ENCODE peak calls at places on chromosomes 7 and 10, in five cellular contexts. L is activated CD8-positive, alpha-beta T cell treated with anti-CD3 and anti-CD28 coated beads for 36 hours; S is GM10248; A is GM12865; Y is IMR-90. T is an unnamed sample.

GRCh38 chr7:106542550-106543220 is 118.3 kb downstream of the CCDC71L start:
- DNase-seq in L (peak; percentile 70), Y (peak; percentile 89), A (peak; percentile 88), S (peak; percentile 64), T (peak; percentile 67)

GRCh38 chr10:7507887-7508726 is 97.3 kb upstream of the SFMBT2 start:
- DNase-seq in L (peak; percentile 72), Y (no peak), A (peak; percentile 59), S (no peak), T (no peak)

GRCh38 chr7:112400141-112400540 is 50.1 kb upstream of the IFRD1 start:
- DNase-seq in Y (peak; percentile 67), A (no peak), S (no peak), L (no peak), T (no peak)

GRCh38 chr10:97129666-97130065 is 56.1 kb downstream of the SLIT1 start:
- DNase-seq in Y (no peak), A (no peak), L (no peak), S (no peak), T (no peak)

GRCh38 chr10:124001391-124002260 is 91.8 kb downstream of the CHST15 start:
- DNase-seq in Y (no peak), L (no peak), A (no peak), S (peak; percentile 8), T (no peak)

GRCh38 chr10:131924982-131925649 is 24.3 kb downstream of the PPP2R2D start:
- DNase-seq in Y (no peak), A (no peak), S (no peak), L (no peak), T (no peak)

GRCh38 chr7:143247372-143247771 is 15.9 kb upstream of the GSTK1 start:
- DNase-seq in L (no peak), A (no peak), Y (no peak), S (no peak), T (no peak)

GRCh38 chr7:150357277-150357676 is 11.3 kb upstream of the REPIN1 start:
- DNase-seq in A (peak; percentile 68), S (no peak), L (peak; percentile 93), Y (no peak), T (no peak)

GRCh38 chr10:59954296-59954695 is 47.9 kb upstream of the CCDC6 start:
- DNase-seq in A (no peak), S (no peak), L (no peak), Y (peak; percentile 1), T (no peak)

GRCh38 chr7:11437987-11438386 is 394.0 kb downstream of the THSD7A start:
- DNase-seq in Y (peak; percentile 7), L (no peak), S (no peak), A (no peak), T (no peak)

GRCh38 chr7:47556511-47557180 is 25.3 kb downstream of the TNS3 start:
- DNase-seq in Y (no peak), S (no peak), A (no peak), L (no peak), T (no peak)

GRCh38 chr10:5033061-5033770 is 29.6 kb upstream of the AKR1C2 start:
- DNase-seq in S (no peak), Y (peak; percentile 85), L (no peak), A (no peak), T (no peak)

GRCh38 chr7:141754939-141755338 is 9.0 kb upstream of the TAS2R3 start:
- DNase-seq in S (no peak), Y (no peak), A (peak; percentile 32), L (peak; percentile 5), T (no peak)

GRCh38 chr7:130286881-130287280 is 6.1 kb upstream of the CPA4 start:
- DNase-seq in A (no peak), L (no peak), Y (peak; percentile 41), S (no peak), T (no peak)

GRCh38 chr7:123633553-123633952 is 22.1 kb upstream of the LMOD2 start:
- DNase-seq in S (no peak), Y (peak; percentile 77), L (no peak), A (no peak), T (no peak)

GRCh38 chr10:18666810-18667209 is 7.6 kb downstream of the ARL5B start:
- DNase-seq in L (no peak), S (no peak), Y (peak; percentile 86), A (no peak), T (no peak)

GRCh38 chr7:35647171-35647574 is 47.8 kb downstream of the HERPUD2 start:
- DNase-seq in L (no peak), Y (peak; percentile 36), A (peak; percentile 50), S (no peak), T (no peak)

GRCh38 chr10:133335238-133336122 is 1.2 kb downstream of the CALY start:
- DNase-seq in A (peak; percentile 64), S (peak; percentile 67), L (peak; percentile 90), Y (peak; percentile 61), T (no peak)

GRCh38 chr10:57218382-57218781 is 857.3 kb upstream of the ZWINT start:
- DNase-seq in S (no peak), A (no peak), L (no peak), Y (no peak), T (no peak)

GRCh38 chr10:17125316-17125715 is 4.3 kb downstream of the CUBN start:
- DNase-seq in S (no peak), A (no peak), L (no peak), Y (no peak), T (no peak)

GRCh38 chr7:44215531-44215930 is 14.8 kb downstream of the YKT6 start:
- DNase-seq in S (no peak), L (no peak), Y (no peak), A (no peak), T (no peak)

GRCh38 chr7:27181176-27181520 is 3.9 kb downstream of the HOXA11 start:
- DNase-seq in S (no peak), A (no peak), L (no peak), Y (no peak), T (no peak)

GRCh38 chr10:21740989-21741388 is 207.0 kb downstream of the MLLT10 start:
- DNase-seq in S (no peak), Y (no peak), L (peak; percentile 14), A (no peak), T (no peak)

DNA sequence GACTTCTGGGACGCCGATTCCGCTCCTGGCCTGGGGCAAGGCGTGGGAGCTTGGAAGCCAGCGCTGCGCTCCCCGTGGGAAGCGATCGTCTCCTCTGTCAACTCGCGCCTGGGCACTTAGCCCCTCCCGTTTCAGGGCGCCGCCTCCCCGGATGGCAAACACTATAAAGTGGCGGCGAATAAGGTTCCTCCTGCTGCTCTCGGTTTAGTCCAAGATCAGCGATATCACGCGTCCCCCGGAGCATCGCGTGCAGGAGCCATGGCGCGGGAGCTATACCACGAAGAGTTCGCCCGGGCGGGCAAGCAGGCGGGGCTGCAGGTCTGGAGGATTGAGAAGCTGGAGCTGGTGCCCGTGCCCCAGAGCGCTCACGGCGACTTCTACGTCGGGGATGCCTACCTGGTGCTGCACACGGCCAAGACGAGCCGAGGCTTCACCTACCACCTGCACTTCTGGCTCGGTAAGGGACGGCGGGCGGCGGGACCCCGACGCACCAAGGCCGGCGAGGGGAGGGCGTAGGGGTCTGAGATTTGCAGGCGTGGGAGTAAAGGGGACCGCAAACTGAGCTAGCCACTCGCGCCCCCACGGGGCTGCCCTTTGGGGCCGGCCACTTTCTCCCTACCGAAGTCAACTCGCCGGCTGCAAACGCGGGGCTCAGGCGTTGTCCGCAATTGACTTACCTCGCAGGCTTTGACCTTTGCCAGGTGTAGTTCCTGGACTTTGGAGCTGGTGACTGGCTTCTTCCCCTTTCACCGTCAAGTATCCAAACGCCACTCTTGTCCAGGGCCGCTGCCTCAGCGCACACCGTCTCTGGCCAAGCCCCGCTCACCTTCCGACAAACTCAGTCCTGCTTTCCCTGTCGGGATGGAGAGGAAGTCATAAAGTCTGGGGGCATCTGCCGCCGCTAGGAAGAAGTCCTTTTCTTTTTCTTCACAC is at the start of gene SCIN:
- DNase-seq in A (peak; percentile 33), L (peak; percentile 11), Y (no peak), S (peak; percentile 32), T (no peak)
- TF ChIP-seq CTCF in A (no peak), L (no peak), Y (no peak), S (no peak), T (no peak)

GRCh38 chr7:56077681-56078080 is 13.6 kb downstream of the SUMF2 start:
- DNase-seq in L (no peak), A (no peak), S (no peak), Y (no peak), T (no peak)

GRCh38 chr7:56081626-56082340 is 11.0 kb downstream of the PHKG1 start:
- DNase-seq in Y (no peak), S (no peak), A (no peak), L (no peak), T (no peak)

GRCh38 chr7:56078196-56078595 is 14.1 kb downstream of the SUMF2 start:
- DNase-seq in A (no peak), Y (no peak), L (no peak), S (no peak), T (no peak)

GRCh38 chr7:56083150-56083785 is 9.5 kb downstream of the PHKG1 start:
- DNase-seq in L (no peak), S (no peak), A (no peak), Y (no peak), T (no peak)

GRCh38 chr7:56079450-56080185 is 13.1 kb downstream of the PHKG1 start:
- DNase-seq in L (no peak), A (no peak), S (no peak), Y (peak; percentile 71), T (no peak)
- TF ChIP-seq CTCF in L (no peak), A (no peak), S (no peak), Y (peak; percentile 73), T (no peak)

GRCh38 chr10:69826789-69827532 is 25.3 kb downstream of the COL13A1 start:
- DNase-seq in L (no peak), A (no peak), Y (no peak), S (no peak), T (no peak)
- TF ChIP-seq CTCF in L (no peak), A (no peak), Y (no peak), S (no peak), T (peak; percentile 3)

DNA sequence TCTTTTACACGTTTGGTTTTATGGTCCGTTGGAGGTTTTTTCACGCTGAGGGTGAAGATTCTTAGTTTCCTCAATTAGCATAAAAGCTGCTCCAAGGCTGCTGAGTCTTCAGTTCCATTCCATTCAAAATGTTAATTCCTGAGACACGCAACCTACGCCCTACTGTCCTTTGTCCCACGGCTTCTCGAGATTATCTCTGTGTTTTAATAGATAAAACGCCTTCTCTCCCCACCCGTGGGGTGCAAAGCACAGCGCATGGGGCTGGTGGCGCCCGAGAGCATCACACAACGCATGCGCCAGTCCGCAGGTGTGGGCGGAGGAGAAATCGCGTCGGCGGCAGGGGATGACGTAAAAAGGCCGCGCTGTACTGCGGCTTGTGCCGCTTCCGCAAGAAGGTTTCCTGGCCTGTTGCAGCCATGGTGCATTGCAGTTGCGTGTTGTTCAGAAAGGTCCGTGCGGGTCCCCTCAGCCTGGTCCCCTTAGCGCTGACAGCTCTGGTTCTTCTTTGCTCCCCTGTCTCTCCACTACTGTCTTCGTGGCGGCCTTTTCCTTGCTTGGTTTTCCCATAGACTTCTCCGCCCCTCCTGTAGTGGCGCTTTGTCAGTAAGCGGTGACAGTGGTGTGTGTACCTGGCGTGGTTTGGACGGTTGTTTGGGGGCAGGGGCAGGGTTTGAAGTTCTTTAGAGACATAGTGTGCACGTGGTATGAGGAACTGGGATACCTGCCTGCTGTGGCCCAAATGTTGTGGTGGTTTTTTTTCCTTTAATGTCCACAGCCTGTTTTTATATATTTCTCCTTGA is at the start of gene GTPBP10:
- DNase-seq in S (peak; percentile 93), Y (peak; percentile 96), L (peak; percentile 96), A (peak; percentile 98), T (peak; percentile 93)
- TF ChIP-seq CTCF in S (peak; percentile 85), Y (peak; percentile 73), L (peak; percentile 68), A (peak; percentile 73), T (peak; percentile 77)

GRCh38 chr7:29091722-29092121 is 54.6 kb downstream of the CPVL start:
- DNase-seq in A (peak; percentile 60), L (peak; percentile 7), Y (no peak), S (peak; percentile 81), T (no peak)
- TF ChIP-seq CTCF in A (peak; percentile 19), L (no peak), Y (no peak), S (no peak), T (peak; percentile 24)

T was measured in GM12864.